ENCODE peak calls at places on chromosome 1, in six cellular contexts. Q is AG04450, S is BE2C, A is tibial artery, E is endothelial cell, J is pancreas. I is an unnamed sample.

GRCh38 chr1:199223936-199224335 is 585.1 kb downstream of the PTPRC start:
- DNase-seq in Q (no peak), S (no peak), A (no peak), E (no peak), J (no peak), I (no peak)

GRCh38 chr1:156407760-156408159 is 38.7 kb downstream of the RHBG start:
- DNase-seq in Q (no peak), S (no peak), A (no peak), E (no peak), J (no peak), I (no peak)

GRCh38 chr1:171801395-171801990 is 20.0 kb downstream of the METTL13 start:
- DNase-seq in Q (no peak), S (peak; percentile 33), A (no peak), E (peak; percentile 33), J (no peak), I (no peak)

GRCh38 chr1:10597492-10597891 is 122.7 kb downstream of the PEX14 start:
- DNase-seq in Q (no peak), S (no peak), A (no peak), E (no peak), J (no peak), I (no peak)

GRCh38 chr1:25699501-25700089 is 83.0 kb downstream of the MAN1C1 start:
- DNase-seq in Q (no peak), S (peak; percentile 38), A (peak; percentile 83), E (no peak), J (no peak), I (no peak)

GRCh38 chr1:40710581-40711315 is 19.2 kb downstream of the NFYC start:
- DNase-seq in Q (no peak), S (no peak), A (no peak), E (no peak), J (no peak), I (no peak)

GRCh38 chr1:42183646-42184268 is 19.2 kb upstream of the GUCA2A start:
- DNase-seq in Q (no peak), S (no peak), A (no peak), E (no peak), J (no peak), I (no peak)

GRCh38 chr1:25550155-25550506 is 6.7 kb downstream of the LDLRAP1 start:
- DNase-seq in Q (no peak), S (no peak), A (no peak), E (no peak), J (no peak), I (no peak)

GRCh38 chr1:17561561-17561985 is 22.1 kb downstream of the ARHGEF10L start:
- DNase-seq in Q (no peak), S (no peak), A (peak; percentile 96), E (no peak), J (peak; percentile 80), I (no peak)

GRCh38 chr1:94101613-94101940 is 19.4 kb downstream of the ABCA4 start:
- DNase-seq in Q (no peak), S (no peak), A (no peak), E (no peak), J (no peak), I (no peak)

GRCh38 chr1:7266561-7266960 is 481.3 kb downstream of the CAMTA1 start:
- DNase-seq in Q (no peak), S (no peak), A (no peak), E (no peak), J (no peak), I (peak; percentile 46)

GRCh38 chr1:10796029-10796944 is at the start of gene CASZ1:
- DNase-seq in Q (peak; percentile 71), S (peak; percentile 82), A (peak; percentile 82), E (peak; percentile 89), J (peak; percentile 85), I (peak; percentile 94)

GRCh38 chr1:110196917-110197782 is 13.0 kb upstream of the KCNC4 start:
- DNase-seq in Q (no peak), S (peak; percentile 75), A (no peak), E (peak; percentile 61), J (no peak), I (no peak)

GRCh38 chr1:64956241-64956640 is 10.1 kb downstream of the JAK1 start:
- DNase-seq in Q (no peak), S (no peak), A (no peak), E (no peak), J (no peak), I (no peak)

DNA sequence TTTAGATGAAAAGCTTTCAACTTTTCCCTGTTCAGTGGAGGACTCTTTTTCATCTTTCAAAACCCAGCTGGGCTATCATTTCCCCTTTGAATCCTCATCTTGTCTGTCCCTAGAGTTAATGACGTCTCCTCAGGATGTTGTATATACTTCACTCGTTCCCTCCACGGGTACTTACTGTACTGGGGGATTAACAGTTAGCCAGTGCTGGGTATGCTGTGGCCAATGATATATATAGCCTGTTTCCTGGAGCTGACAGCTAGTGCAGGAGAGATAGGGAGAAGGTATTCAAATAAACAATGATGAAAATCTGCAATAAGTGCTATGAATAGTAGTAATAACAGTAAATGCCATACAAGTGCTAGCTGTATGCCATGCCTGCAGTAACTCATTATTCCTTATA is 9.9 kb downstream of the ACOT11 start:
- DNase-seq in Q (no peak), S (no peak), A (no peak), E (no peak), J (no peak), I (no peak)
- TF ChIP-seq CTCF in Q (no peak), S (no peak), A (no peak), E (no peak), J (no peak), I (no peak)

GRCh38 chr1:219176168-219176567 is 2.5 kb downstream of the LYPLAL1 start:
- DNase-seq in Q (no peak), S (no peak), A (no peak), E (no peak), J (no peak), I (no peak)

GRCh38 chr1:219173434-219173757 is 282 bp upstream of the LYPLAL1 start:
- DNase-seq in Q (no peak), S (no peak), A (no peak), E (no peak), J (no peak), I (no peak)

GRCh38 chr1:219174672-219175564 is 1.2 kb downstream of the LYPLAL1 start:
- DNase-seq in Q (peak; percentile 77), S (no peak), A (peak; percentile 60), E (no peak), J (no peak), I (no peak)

GRCh38 chr1:219172821-219173220 is 857 bp upstream of the LYPLAL1 start:
- DNase-seq in Q (no peak), S (no peak), A (no peak), E (no peak), J (no peak), I (no peak)

DNA sequence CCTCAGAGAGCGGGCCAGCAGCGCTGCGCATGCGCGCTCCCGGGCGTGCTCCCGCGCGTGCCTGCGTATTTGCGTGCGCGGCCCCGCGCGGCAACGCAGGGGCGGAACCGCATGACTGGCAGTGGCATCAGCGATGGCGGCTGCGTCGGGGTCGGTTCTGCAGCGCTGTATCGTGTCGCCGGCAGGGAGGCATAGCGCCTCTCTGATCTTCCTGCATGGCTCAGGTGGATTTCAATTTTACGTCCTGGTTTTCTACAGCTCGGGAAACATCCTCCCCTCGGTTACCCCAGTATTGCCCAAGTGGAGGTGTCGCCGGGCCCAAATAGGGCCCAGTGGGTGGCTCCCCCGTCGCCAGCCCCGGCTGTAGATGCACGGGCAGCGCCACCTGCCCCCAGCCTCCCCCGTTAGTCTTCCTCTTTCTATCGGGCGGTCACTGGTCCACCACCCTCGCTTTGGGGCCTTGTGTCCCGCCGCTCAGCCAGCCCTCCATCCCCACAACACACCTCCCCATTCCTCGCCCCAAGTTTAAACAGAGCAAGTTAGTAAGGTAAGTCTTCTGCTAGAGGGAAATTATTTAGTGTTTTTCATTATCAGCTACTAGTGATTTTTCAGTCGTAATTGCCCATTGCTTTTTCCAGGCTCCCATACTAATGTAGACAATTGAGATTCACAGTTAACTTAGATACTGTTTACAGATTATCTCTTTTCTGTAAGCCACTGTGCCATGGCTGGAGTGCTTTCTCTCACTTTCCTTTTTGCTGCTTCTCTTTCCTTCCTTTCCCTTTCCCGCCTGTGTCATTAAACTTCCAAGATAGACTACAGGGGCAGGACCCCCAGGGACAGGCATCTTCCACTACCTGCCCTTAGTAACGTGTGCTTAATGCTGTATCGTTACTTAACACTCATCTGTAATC is at the start of gene LYPLAL1:
- DNase-seq in Q (peak; percentile 74), S (peak; percentile 92), A (peak; percentile 94), E (peak; percentile 89), J (peak; percentile 88), I (peak; percentile 97)
- TF ChIP-seq CTCF in Q (peak; percentile 4), S (no peak), A (no peak), E (no peak), J (no peak), I (peak; percentile 33)

GRCh38 chr1:46198026-46198826 is at the start of gene POMGNT1:
- DNase-seq in Q (no peak), S (peak; percentile 59), A (peak; percentile 82), E (peak; percentile 72), J (peak; percentile 77), I (peak; percentile 90)
- TF ChIP-seq CTCF in Q (peak; percentile 7), S (no peak), A (no peak), E (no peak), J (no peak), I (peak; percentile 24)

GRCh38 chr1:44037154-44037553 is 5.9 kb upstream of the SLC6A9 start:
- DNase-seq in Q (no peak), S (no peak), A (peak; percentile 25), E (no peak), J (no peak), I (no peak)

GRCh38 chr1:44034976-44035716 is 3.9 kb upstream of the SLC6A9 start:
- DNase-seq in Q (no peak), S (no peak), A (peak; percentile 55), E (no peak), J (no peak), I (no peak)

GRCh38 chr1:44034423-44034822 is 3.2 kb upstream of the SLC6A9 start:
- DNase-seq in Q (no peak), S (no peak), A (peak; percentile 52), E (no peak), J (no peak), I (no peak)

GRCh38 chr1:44036409-44037111 is 5.3 kb upstream of the SLC6A9 start:
- DNase-seq in Q (no peak), S (peak; percentile 64), A (peak; percentile 79), E (peak; percentile 74), J (peak; percentile 72), I (no peak)

GRCh38 chr1:44035726-44036408 is 4.6 kb upstream of the SLC6A9 start:
- DNase-seq in Q (no peak), S (peak; percentile 43), A (peak; percentile 78), E (no peak), J (peak; percentile 59), I (no peak)
- TF ChIP-seq CTCF in Q (peak; percentile 9), S (peak; percentile 18), A (no peak), E (no peak), J (no peak), I (no peak)

I was measured in osteocyte.